ENCODE peak calls at places on chromosomes 6 and 20, in six cellular contexts. J is GM13977; W is activated CD4-positive, alpha-beta T cell treated with anti-CD3 and anti-CD28 coated beads, Interleukin-2, amount 50 U/mL, for 24 hours; T is fibroblast of the aortic adventitia; X is GM04504; F is HFFc6. V is an unnamed sample.

GRCh38 chr20:33568378-33569289 is 78.7 kb downstream of the CBFA2T2 start:
- DNase-seq in T (peak; percentile 70), F (no peak), W (no peak), X (no peak), J (peak; percentile 25), V (no peak)

GRCh38 chr20:43755390-43755789 is 28.6 kb upstream of the GTSF1L start:
- DNase-seq in X (peak; percentile 29), F (peak; percentile 90), T (peak; percentile 64), J (no peak), W (no peak), V (no peak)

GRCh38 chr20:55273149-55273548 is 732.2 kb downstream of the CBLN4 start:
- DNase-seq in W (no peak), F (no peak), X (no peak), J (no peak), T (no peak), V (no peak)

GRCh38 chr6:70846207-70846835 is 110.5 kb downstream of the B3GAT2 start:
- DNase-seq in T (no peak), W (no peak), J (no peak), X (no peak), F (no peak), V (no peak)

GRCh38 chr6:53565886-53566285 is 21.0 kb upstream of the GCLC start:
- DNase-seq in X (no peak), J (no peak), F (no peak), T (peak; percentile 25), W (no peak), V (no peak)

GRCh38 chr20:46690219-46691111 is 1.2 kb upstream of the TP53RK start:
- DNase-seq in F (no peak), T (peak; percentile 28), J (no peak), W (no peak), X (no peak), V (no peak)

GRCh38 chr20:22617160-22617559 is 32.8 kb upstream of the FOXA2 start:
- DNase-seq in T (peak; percentile 0), J (no peak), W (no peak), F (no peak), X (no peak), V (no peak)

GRCh38 chr20:22578221-22579118 is 5.9 kb downstream of the FOXA2 start:
- DNase-seq in W (no peak), J (no peak), F (no peak), X (no peak), T (no peak), V (peak; percentile 68)

GRCh38 chr6:36827261-36828079 is 11.8 kb downstream of the CPNE5 start:
- DNase-seq in J (no peak), T (peak; percentile 82), X (no peak), F (peak; percentile 61), W (no peak), V (no peak)

GRCh38 chr6:13273931-13274706 is 54.2 kb downstream of the TBC1D7 start:
- DNase-seq in F (no peak), J (peak; percentile 59), X (no peak), T (no peak), W (peak; percentile 54), V (peak; percentile 64)

GRCh38 chr6:125169058-125169457 is 15.5 kb downstream of the TPD52L1 start:
- DNase-seq in J (no peak), T (peak; percentile 86), W (no peak), X (no peak), F (peak; percentile 16), V (no peak)

GRCh38 chr6:133645000-133645619 is 243.8 kb upstream of the TCF21 start:
- DNase-seq in J (no peak), T (peak; percentile 64), F (peak; percentile 51), W (no peak), X (no peak), V (no peak)

V was measured in right lobe of liver.